ENCODE peak calls at places on chromosomes 6 and 20, in eight cellular contexts. J is D721Med, L is sciatic nerve, O is heart right ventricle, A is RWPE1, R is A549, Y is NCI-H1694 treated with DMSO at 0.1 percent for 48 hours, S is mesenchymal stem cell. C is an unnamed sample.

GRCh38 chr20:51985753-51986152 is 183.4 kb upstream of the SALL4 start:
- DNase-seq in J (no peak), L (no peak), O (no peak), A (no peak), R (no peak), Y (no peak), S (no peak), C (no peak)

GRCh38 chr6:99641270-99641669 is 34.6 kb downstream of the PRDM13 start:
- DNase-seq in J (no peak), L (no peak), O (no peak), A (no peak), R (no peak), Y (no peak), S (no peak), C (no peak)

GRCh38 chr6:90870561-90870960 is 283.7 kb upstream of the MAP3K7 start:
- DNase-seq in J (no peak), L (no peak), O (no peak), A (no peak), R (no peak), Y (no peak), S (no peak), C (no peak)

GRCh38 chr6:13762648-13763441 is 51.2 kb upstream of the RANBP9 start:
- DNase-seq in J (no peak), L (no peak), O (no peak), A (peak), R (no peak), Y (no peak), S (peak), C (no peak)

GRCh38 chr6:166671434-166672061 is 44.5 kb upstream of the RPS6KA2 start:
- DNase-seq in J (no peak), L (no peak), O (no peak), A (no peak), R (no peak), Y (no peak), S (peak), C (no peak)

GRCh38 chr6:125821825-125822281 is 31.1 kb downstream of the NCOA7 start:
- DNase-seq in J (no peak), L (no peak), O (no peak), A (no peak), R (no peak), Y (no peak), S (no peak), C (no peak)

GRCh38 chr20:49578436-49578835 is 10.5 kb upstream of the PTGIS start:
- DNase-seq in J (no peak), L (peak), O (no peak), A (no peak), R (no peak), Y (no peak), S (no peak), C (no peak)

GRCh38 chr20:32438331-32438858 is 80.3 kb downstream of the ASXL1 start:
- DNase-seq in J (no peak), L (no peak), O (no peak), A (no peak), R (no peak), Y (no peak), S (no peak), C (no peak)

GRCh38 chr6:29531668-29532067 is 27.9 kb downstream of the UBD start:
- DNase-seq in J (no peak), L (no peak), O (no peak), A (peak), R (no peak), Y (no peak), S (no peak), C (no peak)

GRCh38 chr20:21516861-21517565 is 3.1 kb upstream of the NKX2-2 start:
- DNase-seq in J (no peak), L (no peak), O (no peak), A (no peak), R (no peak), Y (no peak), S (no peak), C (no peak)

GRCh38 chr6:107784669-107785068 is 39.4 kb downstream of the SCML4 start:
- DNase-seq in J (no peak), L (no peak), O (no peak), A (no peak), R (no peak), Y (no peak), S (no peak), C (no peak)

GRCh38 chr20:50746138-50746940 is 15.0 kb downstream of the PARD6B start:
- DNase-seq in J (no peak), L (no peak), O (no peak), A (no peak), R (no peak), Y (no peak), S (no peak), C (no peak)

GRCh38 chr20:46307139-46307998 is 929 bp downstream of the CDH22 start:
- DNase-seq in J (peak), L (peak), O (no peak), A (peak), R (peak), Y (peak), S (peak), C (peak)

GRCh38 chr20:12670292-12670691 is 338.5 kb upstream of the SPTLC3 start:
- DNase-seq in J (no peak), L (no peak), O (no peak), A (no peak), R (no peak), Y (no peak), S (no peak), C (no peak)